ENCODE peak calls at places on chromosomes 5 and 9, in eight cellular contexts. X is Kasumi-1; S is K562; D is stimulated activated CD8-positive, alpha-beta memory T cell treated with anti-CD3 and anti-CD28 coated beads, Interleukin-4, amount 100 ng/mL, for 4 hours; Y is stomach; A is NAMALWA; C is CD8-positive, alpha-beta T cell; Q is activated CD4-positive, alpha-beta T cell treated with anti-CD3 and anti-CD28 coated beads, Interleukin-2, amount 50 U/mL, for 48 hours. J is an unnamed sample.
A peak's percentile ranks its signal among the peaks of the same experiment; 100 is the strongest.

GRCh38 chr9:118305371-118305770 is 601.2 kb downstream of the TLR4 start:
- DNase-seq in X (no peak), S (no peak), D (no peak), Y (no peak), A (no peak), C (no peak), Q (no peak), J (peak; percentile 55)

GRCh38 chr9:95280745-95281144 is 36.8 kb downstream of the FANCC start:
- DNase-seq in X (no peak), S (no peak), D (no peak), Y (no peak), A (no peak), C (no peak), Q (no peak), J (no peak)

GRCh38 chr5:135451581-135452360 is at the start of gene TIFAB:
- DNase-seq in X (no peak), S (no peak), D (no peak), Y (peak; percentile 18), A (no peak), C (no peak), Q (no peak), J (no peak)

GRCh38 chr5:134554319-134555222 is 29.1 kb downstream of the JADE2 start:
- DNase-seq in X (no peak), S (no peak), D (no peak), Y (peak; percentile 64), A (peak; percentile 77), C (peak; percentile 25), Q (peak; percentile 67), J (no peak)

GRCh38 chr5:64818245-64818644 is 49.5 kb downstream of the CWC27 start:
- DNase-seq in X (no peak), S (no peak), D (no peak), Y (no peak), A (no peak), C (no peak), Q (no peak), J (no peak)

GRCh38 chr9:36911037-36911436 is 123.0 kb downstream of the PAX5 start:
- DNase-seq in X (no peak), S (no peak), D (no peak), Y (no peak), A (no peak), C (no peak), Q (no peak), J (no peak)

GRCh38 chr5:105259581-105260217 is 1697.1 kb upstream of the NUDT12 start:
- DNase-seq in X (no peak), S (no peak), D (no peak), Y (no peak), A (no peak), C (no peak), Q (no peak), J (no peak)

GRCh38 chr9:136238342-136238732 is 7.3 kb downstream of the QSOX2 start:
- DNase-seq in X (no peak), S (no peak), D (no peak), Y (no peak), A (no peak), C (no peak), Q (no peak), J (no peak)

GRCh38 chr5:96709152-96709821 is 47.1 kb downstream of the CAST start:
- DNase-seq in X (no peak), S (no peak), D (no peak), Y (no peak), A (no peak), C (no peak), Q (no peak), J (no peak)

GRCh38 chr5:174446988-174447387 is 277.4 kb upstream of the MSX2 start:
- DNase-seq in X (no peak), S (no peak), D (no peak), Y (no peak), A (no peak), C (no peak), Q (no peak), J (no peak)

GRCh38 chr9:27059907-27060306 is 49.1 kb upstream of the TEK start:
- DNase-seq in X (peak; percentile 0), S (no peak), D (no peak), Y (no peak), A (no peak), C (no peak), Q (no peak), J (no peak)